ENCODE peak calls at places on chromosomes 13 and 19, in five cellular contexts. D is astrocyte of the cerebellum, Y is upper lobe of right lung, J is left lung, L is astrocyte of the spinal cord. X is an unnamed sample.

GRCh38 chr19:31127132-31127967 is 221.9 kb downstream of the TSHZ3 start:
- DNase-seq in D (peak; percentile 93), Y (no peak), J (no peak), L (peak; percentile 98), X (peak; percentile 95)

GRCh38 chr13:24254151-24254810 is 55.1 kb upstream of the C1QTNF9 start:
- DNase-seq in D (no peak), Y (peak; percentile 78), J (peak; percentile 66), L (no peak), X (no peak)

GRCh38 chr19:1457031-1457739 is 7.3 kb downstream of the APC2 start:
- DNase-seq in D (no peak), Y (no peak), J (no peak), L (no peak), X (peak; percentile 35)

GRCh38 chr19:2820112-2820702 is 539 bp downstream of the ZNF554 start:
- DNase-seq in D (no peak), Y (no peak), J (peak; percentile 32), L (no peak), X (peak; percentile 28)

GRCh38 chr13:27973956-27974662 is 5.0 kb upstream of the CDX2 start:
- DNase-seq in D (no peak), Y (no peak), J (no peak), L (no peak), X (no peak)

GRCh38 chr13:95588721-95589120 is 36.2 kb downstream of the CLDN10 start:
- DNase-seq in D (no peak), Y (no peak), J (no peak), L (peak; percentile 34), X (peak; percentile 33)

GRCh38 chr13:113534236-113534860 is 43.8 kb upstream of the DCUN1D2 start:
- DNase-seq in D (no peak), Y (peak; percentile 21), J (peak; percentile 10), L (no peak), X (no peak)

GRCh38 chr13:62357887-62358645 is 942.4 kb upstream of the PCDH20 start:
- DNase-seq in D (peak; percentile 48), Y (no peak), J (no peak), L (peak; percentile 54), X (peak; percentile 23)

GRCh38 chr13:25528266-25528665 is 156.5 kb downstream of the ATP8A2 start:
- DNase-seq in D (no peak), Y (no peak), J (no peak), L (no peak), X (no peak)

GRCh38 chr19:42380155-42380554 is 9.9 kb downstream of the CNFN start:
- DNase-seq in D (no peak), Y (no peak), J (no peak), L (no peak), X (no peak)

GRCh38 chr19:19335408-19336158 is 15.0 kb downstream of the MAU2 start:
- DNase-seq in D (no peak), Y (no peak), J (no peak), L (no peak), X (no peak)

GRCh38 chr13:74129500-74130144 is 4.6 kb downstream of the KLF12 start:
- DNase-seq in D (no peak), Y (no peak), J (no peak), L (peak; percentile 22), X (no peak)

GRCh38 chr19:14459703-14460102 is 15.5 kb downstream of the PTGER1 start:
- DNase-seq in D (no peak), Y (no peak), J (no peak), L (no peak), X (no peak)

GRCh38 chr13:94345374-94346195 is 133.9 kb downstream of the DCT start:
- DNase-seq in D (no peak), Y (no peak), J (no peak), L (peak; percentile 54), X (peak; percentile 32)

GRCh38 chr19:23823952-23824389 is 65.3 kb upstream of the ZNF681 start:
- DNase-seq in D (no peak), Y (no peak), J (no peak), L (no peak), X (no peak)

GRCh38 chr13:101917833-101918755 is 465.6 kb downstream of the ITGBL1 start:
- DNase-seq in D (no peak), Y (no peak), J (no peak), L (no peak), X (peak; percentile 9)

GRCh38 chr19:15252398-15253018 is 20.3 kb upstream of the EPHX3 start:
- DNase-seq in D (no peak), Y (no peak), J (no peak), L (peak; percentile 46), X (peak; percentile 67)

GRCh38 chr13:93462151-93462550 is 235.5 kb downstream of the GPC6 start:
- DNase-seq in D (no peak), Y (no peak), J (no peak), L (no peak), X (no peak)

GRCh38 chr19:54317108-54317964 is 4.4 kb upstream of the LILRA5 start:
- DNase-seq in D (no peak), Y (no peak), J (no peak), L (no peak), X (no peak)

GRCh38 chr13:113110852-113111315 is 5.3 kb downstream of the F7 start:
- DNase-seq in D (no peak), Y (no peak), J (no peak), L (no peak), X (no peak)

GRCh38 chr13:112723771-112724170 is 33.9 kb downstream of the ATP11A start:
- DNase-seq in D (no peak), Y (peak; percentile 61), J (no peak), L (no peak), X (no peak)

GRCh38 chr19:49546825-49547565 is 19.2 kb downstream of the RCN3 start:
- DNase-seq in D (peak; percentile 86), Y (no peak), J (no peak), L (peak; percentile 85), X (peak; percentile 95)

GRCh38 chr19:4018775-4019504 is 11.4 kb downstream of the PIAS4 start:
- DNase-seq in D (no peak), Y (no peak), J (no peak), L (no peak), X (no peak)

GRCh38 chr19:38059897-38060296 is 152.9 kb downstream of the SIPA1L3 start:
- DNase-seq in D (no peak), Y (no peak), J (no peak), L (no peak), X (no peak)

GRCh38 chr19:32631381-32631780 is 43.6 kb downstream of the ANKRD27 start:
- DNase-seq in D (no peak), Y (no peak), J (no peak), L (no peak), X (no peak)

GRCh38 chr19:1171755-1172352 is 2.2 kb downstream of the SBNO2 start:
- DNase-seq in D (no peak), Y (no peak), J (no peak), L (no peak), X (peak; percentile 50)

GRCh38 chr19:13839193-13839937 is 37.6 kb upstream of the NANOS3 start:
- DNase-seq in D (no peak), Y (peak; percentile 93), J (peak; percentile 92), L (peak; percentile 83), X (peak; percentile 94)

GRCh38 chr13:44364601-44365000 is 9.0 kb upstream of the SERP2 start:
- DNase-seq in D (no peak), Y (no peak), J (no peak), L (peak; percentile 50), X (peak; percentile 71)

GRCh38 chr19:31413353-31413752 is 64.1 kb upstream of the TSHZ3 start:
- DNase-seq in D (no peak), Y (no peak), J (no peak), L (no peak), X (no peak)

GRCh38 chr19:55667958-55668357 is 7.1 kb upstream of the EPN1 start:
- DNase-seq in D (no peak), Y (no peak), J (no peak), L (no peak), X (no peak)

GRCh38 chr19:5666921-5667610 is 13.2 kb downstream of the MICOS13 start:
- DNase-seq in D (no peak), Y (no peak), J (peak; percentile 9), L (no peak), X (no peak)

GRCh38 chr13:113040597-113041292 is 64.8 kb upstream of the F7 start:
- DNase-seq in D (no peak), Y (no peak), J (no peak), L (no peak), X (no peak)

GRCh38 chr19:36136975-36137686 is 2.7 kb upstream of the CAPNS1 start:
- DNase-seq in D (no peak), Y (peak; percentile 80), J (peak; percentile 83), L (peak; percentile 46), X (peak; percentile 74)

GRCh38 chr19:47351545-47351944 is 2.4 kb downstream of the DHX34 start:
- DNase-seq in D (peak; percentile 19), Y (no peak), J (no peak), L (peak; percentile 41), X (peak; percentile 20)

GRCh38 chr19:18946335-18946734 is 5.3 kb upstream of the HOMER3 start:
- DNase-seq in D (no peak), Y (no peak), J (no peak), L (no peak), X (no peak)

GRCh38 chr13:49348748-49349147 is 95.1 kb downstream of the CAB39L start:
- DNase-seq in D (no peak), Y (no peak), J (no peak), L (no peak), X (no peak)

DNA sequence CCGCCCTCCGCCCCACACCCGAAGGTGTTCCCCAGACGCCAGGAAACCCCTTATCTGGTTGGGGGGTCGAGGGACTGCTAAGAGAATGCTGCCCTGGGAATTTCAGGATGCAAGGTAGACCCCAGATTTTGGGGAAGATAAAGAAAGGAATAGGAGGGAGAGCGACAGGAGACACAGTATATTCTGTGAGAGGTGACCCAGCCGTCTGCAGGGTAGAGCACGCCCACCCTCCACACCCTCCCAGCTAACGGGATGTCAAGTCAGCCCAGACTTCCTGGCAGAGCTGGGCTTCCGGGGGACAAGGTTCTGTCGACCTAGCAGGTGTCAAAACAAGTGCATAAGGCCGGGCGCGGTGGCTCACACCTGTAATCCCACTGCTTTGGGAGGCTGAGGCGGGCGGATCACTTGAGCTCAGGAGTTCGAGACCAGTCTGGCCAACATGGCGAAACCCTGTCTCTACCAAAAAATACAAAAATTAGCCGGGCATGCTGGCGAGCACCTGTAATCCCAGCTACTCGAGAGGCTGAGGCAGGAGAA is 735 bp upstream of the PRR36 start:
- DNase-seq in D (no peak), Y (no peak), J (no peak), L (no peak), X (no peak)
- H3K4me3 ChIP-seq in D (no peak overlapping the region), Y (peak overlapping the region; percentile 42), J (peak overlapping the region; percentile 35), L (no peak overlapping the region), X (no peak overlapping the region)

DNA sequence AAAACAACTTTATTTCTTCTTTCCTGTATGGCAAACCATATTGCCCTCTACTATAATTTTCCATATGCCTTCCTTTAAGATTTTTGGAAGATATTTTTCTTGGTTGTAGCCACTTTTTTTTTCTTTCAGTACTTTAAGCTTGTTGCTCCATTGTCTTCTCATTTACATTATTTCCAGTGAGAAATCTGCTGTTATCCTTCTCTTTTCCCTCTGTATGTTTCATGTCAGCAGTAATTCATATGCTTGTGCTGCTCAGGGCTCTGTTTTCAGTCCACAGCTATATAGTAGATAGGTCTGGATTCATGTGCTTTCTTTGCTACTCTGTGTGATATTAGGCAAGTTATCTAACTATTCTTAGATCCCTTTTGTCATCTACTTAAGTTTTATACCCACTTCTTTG is 267.6 kb downstream of the OXGR1 start:
- DNase-seq in D (no peak), Y (no peak), J (no peak), L (no peak), X (no peak)
- H3K4me3 ChIP-seq in D (no peak overlapping the region), Y (no peak overlapping the region), J (no peak overlapping the region), L (no peak overlapping the region), X (no peak overlapping the region)

GRCh38 chr13:97142452-97142851 is 79.7 kb upstream of the MBNL2 start:
- DNase-seq in D (no peak), Y (no peak), J (no peak), L (no peak), X (no peak)
- H3K4me3 ChIP-seq in D (no peak overlapping the region), Y (peak overlapping the region; percentile 2), J (peak overlapping the region; percentile 8), L (no peak overlapping the region), X (no peak overlapping the region)

GRCh38 chr13:36031490-36031889 is 99.7 kb downstream of the DCLK1 start:
- DNase-seq in D (no peak), Y (no peak), J (no peak), L (no peak), X (no peak)
- H3K4me3 ChIP-seq in D (no peak overlapping the region), Y (no peak overlapping the region), J (no peak overlapping the region), L (no peak overlapping the region), X (no peak overlapping the region)

X was measured in foreskin fibroblast.